ENCODE peak calls at places on chromosomes 1 and 21, in six cellular contexts. F, W, L, H, S and G are unnamed samples.

GRCh38 chr1:67803380-67804279 is 29.6 kb downstream of the GNG12 start:
- DNase-seq in W (no peak), F (no peak), H (no peak), S (no peak), L (no peak), G (no peak)

GRCh38 chr1:84430519-84430918 is 32.2 kb downstream of the DNASE2B start:
- DNase-seq in W (no peak), S (no peak), F (no peak), H (no peak), L (no peak), G (no peak)

GRCh38 chr1:178908358-178908757 is 37.5 kb upstream of the ANGPTL1 start:
- DNase-seq in F (no peak), H (no peak), S (no peak), W (no peak), L (no peak), G (no peak)

GRCh38 chr1:198713081-198713480 is 74.2 kb downstream of the PTPRC start:
- DNase-seq in S (no peak), F (no peak), W (no peak), L (no peak), H (no peak), G (no peak)

GRCh38 chr1:226308166-226308722 is 720 bp downstream of the LIN9 start:
- DNase-seq in L (no peak), S (no peak), W (no peak), F (no peak), H (no peak), G (no peak)

GRCh38 chr1:159211331-159212136 is 6.9 kb downstream of the ACKR1 start:
- DNase-seq in L (no peak), S (peak), W (peak), F (peak), H (peak), G (peak)

GRCh38 chr1:201310986-201311355 is 27.7 kb downstream of the PKP1 start:
- DNase-seq in W (no peak), H (no peak), S (no peak), F (no peak), L (no peak), G (no peak)

GRCh38 chr1:37987679-37988078 is 2.1 kb downstream of the SF3A3 start:
- DNase-seq in W (peak), H (no peak), F (no peak), L (no peak), S (no peak), G (no peak)

GRCh38 chr1:221706862-221707582 is 34.9 kb downstream of the DUSP10 start:
- DNase-seq in F (no peak), L (no peak), H (no peak), S (no peak), W (no peak), G (no peak)

GRCh38 chr21:26506951-26507350 is 66.1 kb downstream of the CYYR1 start:
- DNase-seq in F (no peak), H (no peak), W (no peak), L (no peak), S (no peak), G (no peak)

GRCh38 chr1:65011983-65012382 is 45.6 kb upstream of the JAK1 start:
- DNase-seq in L (no peak), F (no peak), W (no peak), H (no peak), S (no peak), G (no peak)

GRCh38 chr1:149845416-149845815 is 54.0 kb upstream of the BOLA1 start:
- DNase-seq in L (no peak), H (no peak), F (no peak), S (no peak), W (no peak), G (peak)

GRCh38 chr1:87880098-87880746 is 551.5 kb downstream of the LMO4 start:
- DNase-seq in S (no peak), W (no peak), H (no peak), L (no peak), F (no peak), G (no peak)

GRCh38 chr21:42646836-42647235 is 6.6 kb upstream of the PDE9A start:
- DNase-seq in H (no peak), L (no peak), W (no peak), S (no peak), F (no peak), G (no peak)

GRCh38 chr1:211631168-211631567 is 44.3 kb downstream of the NEK2 start:
- DNase-seq in F (no peak), W (no peak), S (no peak), L (no peak), H (no peak), G (no peak)

GRCh38 chr1:54380285-54380882 is 25.8 kb downstream of the SSBP3 start:
- DNase-seq in L (no peak), S (no peak), W (no peak), F (no peak), H (no peak), G (no peak)

GRCh38 chr1:229275005-229275404 is 4.1 kb downstream of the RAB4A start:
- DNase-seq in L (no peak), W (no peak), S (no peak), H (no peak), F (no peak), G (no peak)

GRCh38 chr1:208479435-208479834 is 235.3 kb upstream of the PLXNA2 start:
- DNase-seq in S (no peak), H (no peak), L (no peak), F (no peak), W (no peak), G (no peak)

GRCh38 chr1:61226791-61227567 is 144.6 kb downstream of the NFIA start:
- DNase-seq in F (no peak), L (no peak), W (no peak), S (no peak), H (no peak), G (no peak)

GRCh38 chr1:214102907-214103306 is 115.1 kb downstream of the PROX1 start:
- DNase-seq in F (no peak), W (peak), H (no peak), S (peak), L (no peak), G (no peak)

GRCh38 chr1:209416009-209416408 is 167.5 kb upstream of the CAMK1G start:
- DNase-seq in H (no peak), F (no peak), W (no peak), L (no peak), S (no peak), G (no peak)

GRCh38 chr1:44894591-44894990 is 51.5 kb upstream of the PTCH2 start:
- DNase-seq in S (no peak), F (no peak), H (no peak), L (no peak), W (no peak), G (no peak)

GRCh38 chr1:5269901-5270300 is 615.5 kb downstream of the AJAP1 start:
- DNase-seq in S (no peak), H (no peak), F (no peak), L (no peak), W (no peak), G (no peak)

GRCh38 chr1:27090921-27091320 is 64.0 kb downstream of the SLC9A1 start:
- DNase-seq in H (no peak), W (no peak), L (no peak), S (no peak), F (no peak), G (no peak)

GRCh38 chr1:230948903-230949302 is 29.8 kb downstream of the TTC13 start:
- DNase-seq in L (no peak), F (no peak), H (no peak), W (peak), S (no peak), G (no peak)

GRCh38 chr1:18109058-18109755 is 1.6 kb downstream of the IGSF21 start:
- DNase-seq in H (peak), F (no peak), L (no peak), W (no peak), S (no peak), G (no peak)

GRCh38 chr1:168159251-168159650 is 19.5 kb upstream of the TIPRL start:
- DNase-seq in S (no peak), H (no peak), W (no peak), F (no peak), L (no peak), G (no peak)

GRCh38 chr1:230121950-230122349 is 54.9 kb downstream of the GALNT2 start:
- DNase-seq in L (no peak), F (no peak), W (no peak), S (no peak), H (no peak), G (no peak)

GRCh38 chr1:24321150-24321549 is 2.0 kb downstream of the GRHL3 start:
- DNase-seq in L (no peak), W (no peak), H (no peak), S (no peak), F (no peak), G (no peak)
- H3K4me3 ChIP-seq in L (peak), W (no peak), H (no peak), S (peak), F (no peak), G (peak)

GRCh38 chr1:77951328-77951727 is 27.5 kb downstream of the FUBP1 start:
- DNase-seq in L (no peak), F (no peak), W (no peak), S (no peak), H (no peak), G (no peak)

GRCh38 chr1:77945345-77945744 is 33.5 kb downstream of the FUBP1 start:
- DNase-seq in L (no peak), H (no peak), F (no peak), S (no peak), W (no peak), G (no peak)

GRCh38 chr1:77953907-77954306 is 25.0 kb downstream of the FUBP1 start:
- DNase-seq in F (no peak), S (no peak), W (no peak), L (no peak), H (no peak), G (no peak)

GRCh38 chr1:77950873-77951272 is 28.0 kb downstream of the FUBP1 start:
- DNase-seq in W (no peak), H (no peak), L (no peak), F (no peak), S (no peak), G (no peak)

GRCh38 chr1:77948841-77949424 is 29.9 kb downstream of the FUBP1 start:
- DNase-seq in S (peak), H (no peak), W (peak), F (no peak), L (no peak), G (no peak)
- TF ChIP-seq ZNF274 in S (no peak), H (no peak), W (no peak), F (no peak), L (no peak), G (no peak)

DNA sequence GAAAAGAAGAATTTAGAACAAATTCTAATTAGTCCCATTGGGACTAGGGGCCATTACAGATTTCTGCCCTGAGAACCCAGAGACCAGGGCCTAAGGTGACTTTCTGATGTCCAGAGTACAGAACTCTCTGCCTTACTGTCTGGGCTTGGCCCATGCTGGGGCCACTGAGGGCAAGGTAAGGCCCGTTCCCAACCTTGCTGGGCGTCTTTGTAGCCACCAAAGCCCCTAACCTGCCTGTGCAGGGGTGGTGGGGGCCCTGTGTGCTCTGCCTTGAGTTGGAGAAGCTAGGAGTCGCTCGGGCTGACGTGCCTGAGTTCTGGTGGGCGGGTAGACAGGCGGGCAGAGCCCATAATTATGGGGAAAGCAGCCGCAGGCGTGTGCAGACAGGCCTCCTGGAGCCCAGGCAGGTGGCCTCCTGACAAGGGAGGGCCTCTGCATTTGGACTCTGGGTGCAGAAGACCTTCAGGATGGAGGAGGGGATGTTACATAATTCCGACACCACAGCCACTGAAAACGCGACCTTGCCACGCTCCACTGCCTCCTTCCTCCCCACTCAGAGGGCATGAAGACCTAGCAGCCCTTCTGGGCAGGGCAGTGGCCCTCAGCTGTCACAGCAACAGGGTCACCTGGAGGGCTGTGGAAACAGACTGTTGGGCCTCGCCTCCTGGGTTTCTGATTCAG is 239.9 kb upstream of the TMEM51 start:
- DNase-seq in S (no peak), L (peak), H (no peak), F (no peak), W (no peak), G (no peak)
- H3K9ac ChIP-seq in S (no peak), L (no peak), H (no peak), F (no peak), W (peak), G (no peak)

DNA sequence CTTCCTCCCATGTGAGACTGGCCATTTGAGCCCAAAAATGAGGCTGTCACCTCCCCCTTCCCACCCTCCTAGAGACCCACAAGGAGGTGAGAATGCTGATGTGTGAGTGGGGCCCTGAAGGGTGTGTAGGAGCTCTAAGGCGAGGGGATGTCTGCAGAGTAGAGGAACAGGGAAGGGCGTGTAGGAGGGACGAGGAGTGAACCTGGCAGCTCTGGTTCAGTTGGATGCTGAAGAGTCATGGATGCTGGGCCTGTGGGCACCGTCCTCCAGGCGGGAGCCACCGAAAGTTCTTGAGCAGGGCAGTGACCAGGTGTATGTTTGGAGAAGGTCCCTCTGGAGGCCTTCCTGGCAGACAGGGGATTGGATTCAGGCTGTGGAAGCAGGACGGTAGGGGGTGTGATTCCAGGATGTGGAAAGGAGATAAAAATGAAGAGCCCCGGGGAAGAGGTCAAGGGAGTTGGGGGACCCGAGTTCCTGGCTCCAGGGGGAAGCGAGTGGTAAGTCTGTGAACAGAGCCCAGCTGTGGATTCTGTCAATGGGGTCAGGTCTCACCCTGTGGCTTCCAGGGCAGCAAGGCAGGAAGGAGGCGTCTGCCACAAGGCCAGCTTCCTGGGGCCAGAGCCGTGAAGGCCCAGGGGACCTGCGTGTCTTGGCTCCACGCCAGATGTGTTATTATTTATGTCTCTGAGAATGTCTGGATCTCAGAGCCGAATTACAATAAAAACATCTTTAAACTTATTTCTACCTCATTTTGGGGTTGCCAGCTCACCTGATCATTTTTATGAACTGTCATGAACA is 7.9 kb downstream of the SAMD11 start:
- DNase-seq in W (no peak), S (no peak), H (no peak), L (no peak), F (no peak), G (no peak)
- H3K4me3 ChIP-seq in W (no peak), S (no peak), H (no peak), L (no peak), F (no peak), G (no peak)

DNA sequence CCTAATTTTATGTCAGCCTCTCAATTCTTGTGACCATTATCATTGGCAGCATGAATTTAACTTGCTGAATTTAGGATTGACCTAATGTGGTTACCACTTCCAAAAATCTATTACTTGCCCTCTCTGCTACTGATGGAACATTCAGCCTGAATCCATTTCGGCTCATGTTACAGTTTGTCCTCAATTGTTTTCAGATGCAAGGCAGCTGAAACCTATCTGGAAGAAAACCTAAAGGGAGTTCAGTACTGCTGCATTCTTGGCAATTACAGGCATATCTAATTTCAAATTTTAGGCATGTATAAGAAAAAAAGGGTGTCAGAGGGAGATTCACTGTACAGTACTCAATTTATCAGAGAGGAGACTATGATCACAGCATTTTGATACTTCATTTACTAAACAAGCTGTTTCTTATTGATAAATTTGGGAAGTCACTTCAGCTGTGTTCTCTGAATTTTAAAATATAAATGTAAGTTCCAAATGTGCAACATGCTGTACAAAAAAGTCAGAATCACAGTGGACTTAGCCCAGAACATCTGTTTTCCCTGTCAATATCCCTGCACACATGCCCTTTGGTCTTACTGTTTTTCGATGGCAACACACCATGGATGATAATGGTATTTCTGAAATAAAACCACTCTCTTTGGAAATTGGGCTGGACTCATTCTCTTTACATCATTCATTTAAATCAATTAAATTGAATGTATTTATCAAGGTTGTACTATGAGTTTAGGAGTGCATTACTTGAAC is 651.6 kb upstream of the ADGRL4 start:
- DNase-seq in W (no peak), H (no peak), L (no peak), S (no peak), F (no peak), G (no peak)
- TF ChIP-seq ZNF274 in W (no peak), H (no peak), L (no peak), S (no peak), F (no peak), G (no peak)

GRCh38 chr1:53076721-53077598 is 14.9 kb downstream of the PODN start:
- DNase-seq in H (no peak), W (no peak), F (no peak), L (no peak), S (no peak), G (no peak)

GRCh38 chr1:53077599-53077965 is 15.6 kb downstream of the PODN start:
- DNase-seq in S (no peak), F (no peak), W (no peak), H (no peak), L (no peak), G (no peak)

GRCh38 chr1:53080041-53080440 is 18.0 kb downstream of the PODN start:
- DNase-seq in H (no peak), L (no peak), S (no peak), F (no peak), W (no peak), G (no peak)

GRCh38 chr1:53079251-53079650 is 17.2 kb downstream of the PODN start:
- DNase-seq in F (no peak), H (no peak), L (no peak), S (no peak), W (no peak), G (no peak)

GRCh38 chr1:53078333-53079101 is 16.5 kb downstream of the PODN start:
- DNase-seq in L (no peak), S (no peak), F (no peak), W (no peak), H (no peak), G (no peak)
- H3K9ac ChIP-seq in L (no peak), S (no peak), F (no peak), W (no peak), H (no peak), G (no peak)